ENCODE peak calls at places on chromosomes 5 and 9, in four cellular contexts. N, R, S and T are unnamed samples.

GRCh38 chr5:125258610-125259009 is 512.2 kb upstream of the ZNF608 start:
- DNase-seq in R (no peak), N (no peak), S (no peak), T (no peak)

GRCh38 chr5:136084698-136085097 is 47.9 kb upstream of the SMAD5 start:
- DNase-seq in S (peak), N (no peak), R (peak), T (no peak)

GRCh38 chr9:80208662-80209061 is 636.9 kb downstream of the TLE4 start:
- DNase-seq in N (no peak), S (no peak), R (no peak), T (no peak)

GRCh38 chr5:18394154-18394804 is 760.0 kb downstream of the TAF11L14 start:
- DNase-seq in N (peak), S (no peak), R (peak), T (no peak)

GRCh38 chr5:172478256-172478655 is 23.9 kb upstream of the SH3PXD2B start:
- DNase-seq in R (no peak), S (no peak), N (no peak), T (no peak)

GRCh38 chr5:181217805-181218065 is 5.3 kb upstream of the TRIM41 start:
- DNase-seq in R (no peak), S (no peak), N (no peak), T (no peak)

GRCh38 chr5:178347956-178348355 is 115.4 kb upstream of the PHYKPL start:
- DNase-seq in N (no peak), R (no peak), S (no peak), T (no peak)

GRCh38 chr5:157300564-157300963 is 34.6 kb downstream of the CYFIP2 start:
- DNase-seq in R (no peak), S (no peak), N (no peak), T (no peak)

GRCh38 chr9:2389404-2389803 is 232.2 kb upstream of the VLDLR start:
- DNase-seq in R (no peak), N (no peak), S (no peak), T (no peak)

GRCh38 chr9:106689089-106689488 is 173.9 kb upstream of the ZNF462 start:
- DNase-seq in S (no peak), N (no peak), R (no peak), T (no peak)

GRCh38 chr9:86043999-86044398 is 55.4 kb downstream of the GOLM1 start:
- DNase-seq in N (no peak), S (no peak), R (no peak), T (peak)

GRCh38 chr5:152464048-152464447 is 59.0 kb upstream of the NMUR2 start:
- DNase-seq in N (no peak), S (no peak), R (no peak), T (no peak)

GRCh38 chr5:56004874-56005273 is 10.1 kb upstream of the IL6ST start:
- DNase-seq in R (no peak), S (no peak), N (no peak), T (no peak)

GRCh38 chr5:56003633-56004032 is 8.9 kb upstream of the IL6ST start:
- DNase-seq in S (no peak), N (no peak), R (no peak), T (no peak)

GRCh38 chr5:56006094-56006493 is 11.3 kb upstream of the IL6ST start:
- DNase-seq in R (no peak), S (no peak), N (no peak), T (no peak)

GRCh38 chr5:56002303-56002702 is 7.5 kb upstream of the IL6ST start:
- DNase-seq in R (no peak), S (no peak), N (no peak), T (no peak)

GRCh38 chr5:56003179-56003578 is 8.4 kb upstream of the IL6ST start:
- DNase-seq in R (peak), N (no peak), S (no peak), T (no peak)
- TF ChIP-seq POLR2AphosphoS5 in R (peak), N (no peak), S (no peak), T (no peak)

DNA sequence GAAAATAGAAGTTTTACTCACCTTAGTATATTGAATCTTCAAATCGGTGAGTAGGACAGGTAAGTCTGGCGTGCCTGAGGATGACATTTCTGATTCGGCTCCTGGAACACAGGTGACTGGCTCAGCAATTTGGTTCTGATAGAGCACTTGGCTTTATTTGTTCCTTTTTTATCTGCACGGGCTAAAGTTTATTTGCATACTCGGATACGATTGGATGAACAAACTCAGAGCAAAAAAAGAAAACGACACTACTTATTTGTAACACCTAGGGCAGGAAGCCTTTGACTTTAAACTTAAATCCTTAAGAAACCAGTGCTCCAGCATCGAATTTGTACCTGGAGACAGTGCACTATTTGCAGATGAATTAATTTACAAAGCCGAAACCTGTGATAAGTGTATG is at the start of gene ALDH1A1:
- DNase-seq in S (no peak), R (peak), N (no peak), T (no peak)
- TF ChIP-seq POLR2AphosphoS5 in S (no peak), R (peak), N (no peak), T (no peak)

DNA sequence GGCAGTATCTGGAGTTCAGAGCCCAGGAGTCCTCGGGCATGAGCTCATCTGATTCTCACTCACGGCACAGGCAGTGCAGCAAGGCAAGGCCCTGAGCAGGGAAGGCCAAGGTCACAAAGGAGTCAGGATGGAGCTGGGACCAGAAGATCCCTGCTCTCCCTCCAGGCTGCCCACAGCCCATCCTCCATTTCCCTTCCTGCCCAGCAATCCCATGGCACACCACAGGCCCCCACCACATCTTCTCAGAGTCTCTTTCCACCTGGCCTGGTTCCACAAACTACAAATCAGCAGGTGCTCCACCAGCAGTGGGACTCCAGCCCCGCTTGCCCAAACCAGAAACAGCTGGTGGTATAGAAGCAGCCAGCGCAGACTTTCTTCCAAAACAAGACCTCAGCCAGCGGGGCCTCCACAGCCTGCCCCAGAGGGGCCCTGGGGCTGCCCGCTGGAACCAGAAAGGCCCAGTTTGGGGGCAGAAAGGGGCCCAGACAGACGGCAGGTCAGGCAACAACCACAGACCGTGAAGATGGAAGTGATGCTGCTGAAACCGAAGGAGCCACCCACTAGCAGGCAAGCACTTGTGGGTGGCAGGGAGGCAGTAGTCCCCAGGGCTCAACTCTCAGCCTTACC is 12.2 kb downstream of the TNIP1 start:
- DNase-seq in N (no peak), R (no peak), S (no peak), T (no peak)
- TF ChIP-seq POLR2AphosphoS5 in N (no peak), R (no peak), S (no peak), T (no peak)

DNA sequence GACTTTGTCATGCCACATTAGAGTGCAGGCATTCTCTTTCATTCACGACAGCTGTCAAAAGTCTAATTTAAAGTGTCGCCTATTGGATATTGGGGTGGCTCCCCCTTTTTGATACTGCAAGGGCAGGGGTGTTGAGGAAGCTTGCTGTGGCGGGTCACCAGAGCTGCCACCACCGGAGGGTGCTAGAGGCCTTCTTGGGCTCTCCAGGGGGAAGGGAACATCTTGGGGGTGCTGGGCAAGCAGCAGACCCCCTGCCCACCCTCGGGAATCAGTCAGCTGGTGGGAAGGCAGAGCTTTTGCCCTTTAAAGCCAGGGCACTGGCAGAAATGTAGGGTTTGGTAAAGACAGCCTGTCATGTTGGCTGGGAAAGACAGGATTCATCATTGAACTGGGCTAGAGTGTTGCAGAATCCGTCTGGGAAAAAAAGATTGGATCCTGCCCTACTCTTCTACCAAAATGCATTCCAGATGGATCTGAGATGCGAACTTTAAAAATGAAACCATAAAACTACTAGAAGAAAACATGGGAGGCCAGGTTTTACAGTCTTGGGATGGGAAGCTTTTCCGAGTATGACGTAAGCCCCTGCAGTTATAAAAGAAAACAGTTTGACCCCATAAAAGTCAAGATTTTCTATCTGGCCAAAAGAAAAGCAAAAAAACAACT is 22.3 kb downstream of the COL5A1 start:
- DNase-seq in R (no peak), S (no peak), N (no peak), T (no peak)
- TF ChIP-seq POLR2AphosphoS5 in R (no peak), S (no peak), N (no peak), T (no peak)

DNA sequence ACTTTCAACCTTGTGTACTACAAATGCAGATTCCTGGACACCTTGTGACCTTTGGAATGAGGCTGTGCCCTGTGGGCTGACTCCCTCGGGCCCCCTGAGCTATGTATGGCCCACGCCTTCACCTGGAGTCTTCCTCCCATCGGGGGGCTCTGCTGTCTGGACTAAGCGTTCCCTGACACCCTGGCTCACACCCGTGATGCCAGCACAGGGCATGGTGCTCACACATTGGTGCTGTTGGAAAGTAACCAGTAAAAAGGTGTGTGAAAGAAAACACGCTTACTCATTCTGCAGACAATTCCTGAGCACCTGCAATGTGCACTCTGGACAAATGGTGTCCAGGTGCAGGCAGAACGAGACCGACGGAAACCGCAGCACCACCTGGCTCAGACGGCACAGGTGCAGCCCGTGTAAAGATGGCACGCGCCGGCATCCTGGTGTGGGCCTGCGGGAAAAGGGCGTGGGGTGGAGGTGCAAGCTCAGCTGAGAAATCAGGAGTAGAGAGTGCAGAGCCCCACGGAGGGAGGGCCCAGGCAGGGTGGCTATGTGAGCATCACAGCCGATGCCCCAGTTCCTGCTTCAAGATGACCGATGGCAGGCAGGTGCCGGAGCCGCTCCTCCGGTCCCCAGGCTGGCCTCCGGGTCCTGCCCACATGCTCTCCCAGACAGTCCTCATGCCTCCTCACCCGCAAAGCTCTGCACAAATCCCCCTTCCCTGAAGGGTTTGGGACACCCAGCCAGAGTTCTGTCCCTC is 11.0 kb downstream of the LPCAT1 start:
- DNase-seq in S (no peak), N (peak), R (peak), T (peak)
- TF ChIP-seq POLR2AphosphoS5 in S (no peak), N (no peak), R (no peak), T (no peak)

DNA sequence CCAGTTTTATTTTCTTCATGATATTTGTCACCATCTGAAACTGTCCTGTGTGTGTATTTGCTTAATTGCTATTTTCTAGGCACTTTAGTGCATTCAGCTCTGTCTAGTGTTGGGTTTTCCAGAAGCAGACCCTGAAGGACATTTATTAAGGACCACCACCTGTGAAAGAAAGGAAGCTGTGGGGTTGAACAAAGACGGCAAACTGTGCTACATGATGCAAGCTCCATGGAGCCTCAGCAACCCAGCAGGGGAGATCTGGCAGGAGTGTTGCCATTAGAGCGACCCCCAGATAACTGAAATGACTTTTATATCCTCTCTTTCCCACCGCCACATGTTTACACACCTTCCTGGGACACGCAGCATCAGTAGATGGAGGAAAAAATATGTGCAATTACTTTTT is 125.5 kb downstream of the GABRB2 start:
- DNase-seq in N (no peak), S (no peak), R (no peak), T (no peak)
- TF ChIP-seq POLR2AphosphoS5 in N (no peak), S (no peak), R (no peak), T (no peak)

DNA sequence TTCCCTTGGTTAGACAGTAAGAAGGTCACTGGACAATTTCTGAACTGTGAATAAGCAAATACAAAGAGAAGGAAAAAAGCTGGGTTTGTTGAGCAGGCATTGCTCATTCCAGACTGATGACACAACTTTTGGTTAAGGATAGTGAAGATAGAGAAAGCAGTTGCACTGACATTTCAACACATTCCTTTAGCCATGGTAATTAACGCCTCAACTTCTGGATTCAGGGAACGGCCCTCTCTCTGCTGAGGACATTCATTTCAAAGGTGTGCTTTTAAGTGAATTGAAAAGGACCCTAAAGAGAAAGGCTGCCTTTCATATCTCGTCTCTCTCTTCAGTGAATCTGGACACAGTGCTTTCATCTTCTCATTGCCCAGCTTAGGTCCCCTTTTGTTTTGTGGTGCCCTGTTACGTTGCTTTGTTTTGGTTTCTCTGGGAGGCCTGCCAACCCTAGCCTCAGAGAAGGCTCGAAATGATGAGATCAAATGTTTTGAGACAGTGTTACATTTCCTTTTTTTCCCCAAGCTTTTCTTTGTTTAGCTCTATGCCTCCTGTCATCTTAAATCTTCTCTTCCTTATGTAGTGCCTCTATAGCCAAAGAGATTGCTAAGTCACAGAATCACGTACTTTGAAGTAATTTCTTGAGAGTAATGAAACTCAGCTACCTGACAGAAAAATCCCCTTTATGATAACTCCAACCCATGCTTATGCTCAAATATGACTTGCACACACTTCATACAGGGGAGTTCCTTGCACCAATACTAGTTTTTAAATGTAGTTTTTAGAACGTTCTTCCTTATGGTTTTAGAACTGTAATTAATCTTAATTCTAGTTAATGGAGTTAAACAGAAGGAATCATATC is 94.4 kb upstream of the IFNE start:
- DNase-seq in S (no peak), R (no peak), N (no peak), T (no peak)
- TF ChIP-seq POLR2AphosphoS5 in S (no peak), R (no peak), N (no peak), T (no peak)

DNA sequence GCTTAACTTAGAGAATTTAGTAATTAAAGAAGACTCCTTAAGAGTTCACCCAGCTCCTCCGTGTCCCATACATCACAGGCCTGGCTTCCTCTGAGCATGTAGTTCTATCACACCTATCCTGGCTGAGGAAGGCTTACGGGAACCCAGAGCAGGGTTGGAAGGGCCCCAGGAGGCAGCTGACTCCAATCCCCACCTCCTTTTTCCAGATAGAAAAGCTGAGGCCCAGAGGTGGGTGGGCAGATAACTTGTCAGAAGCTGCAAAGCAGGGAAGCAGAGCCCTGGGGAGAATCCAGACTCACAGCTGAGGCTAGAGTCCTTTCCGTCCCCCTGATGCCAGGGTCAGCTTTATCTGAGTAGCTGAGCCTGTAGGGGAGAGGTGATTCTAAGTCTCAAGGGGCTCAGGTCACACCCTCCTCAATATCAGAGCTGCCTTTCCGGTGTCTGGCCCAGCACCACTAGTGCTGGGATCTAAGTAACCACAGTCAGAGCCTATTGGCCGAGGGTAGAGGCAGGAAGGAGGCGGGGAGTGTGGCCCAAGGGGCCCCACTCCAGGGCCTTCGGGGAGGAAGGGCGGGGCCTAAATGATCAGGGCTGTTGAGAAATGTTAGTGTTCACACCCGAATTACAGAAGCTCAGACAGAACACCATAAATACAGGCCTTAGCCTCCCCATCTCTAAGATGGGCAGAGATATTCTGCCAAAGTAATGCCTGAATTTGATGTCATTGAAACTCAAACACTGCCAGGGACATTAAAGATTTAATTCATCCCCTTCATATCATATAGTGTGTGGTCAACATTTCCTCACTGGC is 9.9 kb downstream of the CCDC69 start:
- DNase-seq in N (peak), R (peak), S (peak), T (peak)
- TF ChIP-seq POLR2AphosphoS5 in N (peak), R (no peak), S (no peak), T (no peak)

GRCh38 chr9:110069326-110070248 is 138.4 kb downstream of the C9orf152 start:
- DNase-seq in R (no peak), N (no peak), S (no peak), T (peak)

GRCh38 chr9:110065527-110065926 is 142.4 kb downstream of the C9orf152 start:
- DNase-seq in R (no peak), S (no peak), N (no peak), T (no peak)

GRCh38 chr9:110066929-110067716 is 140.8 kb downstream of the C9orf152 start:
- DNase-seq in S (no peak), R (no peak), N (no peak), T (no peak)

GRCh38 chr9:110068212-110068611 is 139.7 kb downstream of the C9orf152 start:
- DNase-seq in S (no peak), R (no peak), N (no peak), T (no peak)

DNA sequence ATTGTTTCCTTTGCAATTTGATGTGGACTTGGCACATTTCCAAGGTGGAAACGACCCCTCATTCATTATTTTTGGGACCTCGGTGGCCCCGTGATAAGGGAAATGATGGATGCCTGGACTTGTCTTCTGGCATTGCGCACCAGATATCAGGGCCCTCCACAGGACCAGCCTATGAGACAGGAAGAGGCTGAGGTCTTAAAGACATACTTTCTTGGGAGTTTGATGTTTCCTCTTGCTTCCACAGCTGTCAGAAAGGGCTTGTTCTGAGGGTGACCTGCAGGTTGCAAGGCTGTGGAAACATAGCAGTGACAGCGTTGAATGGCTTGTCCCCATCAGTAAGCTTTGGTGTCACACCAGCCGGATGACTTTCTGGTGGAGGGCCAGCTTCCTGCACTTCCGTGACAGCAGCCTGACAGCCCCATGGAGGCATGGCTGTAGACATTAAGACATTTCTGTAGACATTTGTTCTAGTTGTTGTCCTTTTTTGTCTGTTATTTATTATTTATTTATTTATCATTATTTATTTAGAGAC is 143.2 kb downstream of the C9orf152 start:
- DNase-seq in R (no peak), N (no peak), S (no peak), T (no peak)
- TF ChIP-seq POLR2AphosphoS5 in R (no peak), N (no peak), S (no peak), T (no peak)